ENCODE peak calls at places on chromosomes 16 and 17, in six cellular contexts. N is HCT116, M is endothelial cell of umbilical vein, U is K562, B is H1, Z is GM12878. A is an unnamed sample.
A peak's percentile ranks its signal among the peaks of the same experiment; 100 is the strongest.

GRCh38 chr17:19379306-19380075 is 1.2 kb downstream of the MAPK7 start:
- DNase-seq in B (no peak), N (no peak), M (no peak), U (no peak), Z (no peak), A (no peak)

GRCh38 chr17:4229627-4230026 is 34.2 kb downstream of the ANKFY1 start:
- DNase-seq in Z (no peak), U (no peak), M (no peak), B (no peak), N (no peak), A (no peak)

GRCh38 chr17:68357886-68358285 is 66.6 kb downstream of the ARSG start:
- DNase-seq in Z (no peak), B (no peak), U (no peak), N (no peak), M (no peak), A (no peak)

GRCh38 chr17:17445925-17446665 is 30.7 kb upstream of the MED9 start:
- DNase-seq in N (peak; percentile 76), U (no peak), B (no peak), Z (no peak), M (peak; percentile 96), A (no peak)

GRCh38 chr17:57746221-57746620 is 1.1 kb upstream of the CCDC182 start:
- DNase-seq in U (no peak), B (no peak), M (no peak), N (no peak), Z (no peak), A (no peak)

GRCh38 chr16:49679085-49679484 is 176.8 kb downstream of the ZNF423 start:
- DNase-seq in N (no peak), Z (no peak), B (no peak), M (no peak), U (no peak), A (no peak)

GRCh38 chr16:67263201-67263600 is 14.4 kb downstream of the SLC9A5 start:
- DNase-seq in Z (no peak), U (no peak), N (no peak), B (no peak), M (no peak), A (no peak)

GRCh38 chr17:61002316-61002736 is 324.7 kb downstream of the BCAS3 start:
- DNase-seq in U (peak; percentile 8), M (peak; percentile 46), N (peak; percentile 26), B (no peak), Z (no peak), A (peak; percentile 8)

GRCh38 chr16:2015117-2015946 is 4.3 kb upstream of the NPW start:
- DNase-seq in N (peak; percentile 68), U (no peak), Z (no peak), B (no peak), M (no peak), A (no peak)

GRCh38 chr17:76558210-76559095 is 18.6 kb downstream of the PRCD start:
- DNase-seq in N (no peak), Z (no peak), U (no peak), M (peak; percentile 48), B (no peak), A (no peak)

GRCh38 chr16:2846511-2847310 is 11.3 kb downstream of the PRSS22 start:
- DNase-seq in N (no peak), M (no peak), Z (no peak), B (no peak), U (no peak), A (no peak)

GRCh38 chr16:64478258-64478906 is 643.5 kb downstream of the CDH11 start:
- DNase-seq in B (no peak), N (no peak), Z (no peak), U (no peak), M (peak; percentile 90), A (peak; percentile 70)

GRCh38 chr16:46857261-46857962 is 26.4 kb upstream of the C16orf87 start:
- DNase-seq in N (peak; percentile 26), U (peak; percentile 27), Z (no peak), B (no peak), M (peak; percentile 39), A (no peak)

GRCh38 chr17:62892870-62893338 is 73.1 kb upstream of the TANC2 start:
- DNase-seq in U (no peak), N (no peak), M (peak; percentile 83), B (no peak), Z (no peak), A (no peak)

GRCh38 chr17:44273607-44274006 is 5.7 kb upstream of the SLC4A1 start:
- DNase-seq in N (no peak), M (no peak), U (no peak), Z (no peak), B (no peak), A (no peak)

GRCh38 chr17:44536090-44536960 is 21.0 kb upstream of the FZD2 start:
- DNase-seq in Z (no peak), M (peak; percentile 56), B (no peak), U (no peak), N (no peak), A (peak; percentile 55)

GRCh38 chr17:80095038-80095843 is 6.1 kb upstream of the GAA start:
- DNase-seq in Z (no peak), U (no peak), M (no peak), B (no peak), N (no peak), A (no peak)
- H3K9ac ChIP-seq in Z (no peak overlapping the region), U (no peak overlapping the region), M (no peak overlapping the region), B (no peak overlapping the region), N (no peak overlapping the region), A (no peak overlapping the region)

GRCh38 chr17:50177476-50177875 is 11.7 kb downstream of the SGCA start:
- DNase-seq in N (no peak), M (no peak), Z (no peak), U (no peak), B (no peak), A (no peak)

GRCh38 chr17:50180066-50180465 is 14.3 kb downstream of the SGCA start:
- DNase-seq in B (no peak), N (no peak), Z (no peak), M (no peak), U (no peak), A (no peak)

GRCh38 chr17:50176559-50177471 is 11.0 kb downstream of the SGCA start:
- DNase-seq in U (no peak), M (no peak), B (no peak), N (no peak), Z (no peak), A (no peak)

GRCh38 chr17:50180593-50180992 is 14.8 kb downstream of the SGCA start:
- DNase-seq in M (no peak), B (no peak), U (no peak), N (no peak), Z (no peak), A (no peak)

DNA sequence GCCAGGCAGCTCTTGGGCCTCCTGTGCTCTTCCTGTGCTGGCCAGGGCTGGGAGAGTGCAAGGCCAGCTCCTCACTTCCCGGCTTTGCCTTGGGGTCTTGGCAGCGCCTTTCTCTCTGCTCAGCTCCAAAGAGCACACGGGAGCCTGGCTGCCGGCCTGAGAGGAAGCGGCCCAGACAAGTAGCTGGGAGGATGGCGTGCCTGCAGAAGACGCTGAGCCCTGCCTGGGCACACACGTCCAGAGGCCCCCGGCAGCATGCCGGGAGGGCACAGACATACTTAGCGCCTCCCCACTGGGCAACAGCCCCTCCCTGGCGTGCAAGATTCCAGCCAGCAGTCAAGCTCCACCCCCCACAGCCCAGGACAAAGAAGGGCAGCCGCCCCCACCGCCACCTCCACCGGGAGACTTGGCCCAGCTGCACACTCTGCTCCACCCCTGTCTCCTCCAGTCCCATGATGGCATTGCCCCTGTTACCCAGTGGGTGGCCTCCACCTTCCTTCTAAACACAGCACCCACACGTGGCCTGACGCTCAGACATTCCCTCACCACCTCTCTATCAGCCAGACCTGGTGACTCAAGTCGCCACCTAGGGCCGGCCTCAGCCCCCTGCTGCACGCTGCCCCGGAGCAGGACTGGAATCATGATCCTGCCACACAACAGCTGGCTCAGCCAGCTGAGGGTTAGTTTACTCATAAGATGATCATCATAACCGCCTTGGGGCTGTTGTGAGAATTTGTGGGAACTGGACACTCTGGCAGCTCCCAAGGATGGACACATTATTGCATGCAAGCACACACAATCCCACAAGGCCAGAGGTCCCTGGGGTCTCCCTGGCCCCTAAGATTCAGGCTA is 12.4 kb downstream of the SGCA start:
- DNase-seq in Z (no peak), U (peak; percentile 76), M (peak; percentile 84), N (peak; percentile 90), B (peak; percentile 39), A (no peak)
- TF ChIP-seq POLR2AphosphoS5 in Z (no peak), U (no peak), M (peak; percentile 52), N (peak; percentile 73), B (no peak), A (no peak)

GRCh38 chr17:6755731-6756184 is at the start of gene XAF1:
- DNase-seq in N (no peak), M (peak; percentile 78), U (no peak), B (no peak), Z (peak; percentile 40), A (no peak)

GRCh38 chr17:6753006-6753445 is 2.8 kb upstream of the XAF1 start:
- DNase-seq in B (no peak), M (peak; percentile 87), U (no peak), Z (no peak), N (no peak), A (no peak)

GRCh38 chr17:6755281-6755680 is 565 bp upstream of the XAF1 start:
- DNase-seq in U (no peak), N (no peak), B (no peak), Z (no peak), M (no peak), A (no peak)

GRCh38 chr17:6752068-6752909 is 3.6 kb upstream of the XAF1 start:
- DNase-seq in Z (no peak), B (no peak), M (peak; percentile 96), N (no peak), U (no peak), A (no peak)

DNA sequence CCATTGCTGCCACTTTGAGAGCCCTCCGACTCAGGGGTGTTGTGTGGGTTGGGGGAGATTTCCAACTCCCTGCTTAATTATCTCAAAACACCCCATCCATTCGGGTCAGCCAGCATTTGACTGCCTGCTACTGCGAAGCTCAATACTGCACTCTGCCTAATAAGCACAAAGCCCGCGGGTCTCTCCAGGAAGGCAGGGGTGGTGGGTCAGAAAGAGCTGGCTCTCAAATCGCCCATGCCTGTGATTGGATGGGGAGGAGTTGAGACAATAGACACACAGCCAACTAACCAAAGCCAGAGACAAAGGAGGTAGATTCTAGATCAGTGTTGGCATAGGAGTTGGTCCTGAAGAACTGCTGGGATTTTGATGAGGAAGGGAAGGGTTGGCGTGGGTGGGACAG is 2.3 kb upstream of the XAF1 start:
- DNase-seq in B (no peak), M (peak; percentile 74), U (no peak), N (no peak), Z (no peak), A (no peak)
- H3K27ac ChIP-seq in B (no peak overlapping the region), M (peak overlapping the region; percentile 96), U (no peak overlapping the region), N (no peak overlapping the region), Z (no peak overlapping the region), A (no peak overlapping the region)

DNA sequence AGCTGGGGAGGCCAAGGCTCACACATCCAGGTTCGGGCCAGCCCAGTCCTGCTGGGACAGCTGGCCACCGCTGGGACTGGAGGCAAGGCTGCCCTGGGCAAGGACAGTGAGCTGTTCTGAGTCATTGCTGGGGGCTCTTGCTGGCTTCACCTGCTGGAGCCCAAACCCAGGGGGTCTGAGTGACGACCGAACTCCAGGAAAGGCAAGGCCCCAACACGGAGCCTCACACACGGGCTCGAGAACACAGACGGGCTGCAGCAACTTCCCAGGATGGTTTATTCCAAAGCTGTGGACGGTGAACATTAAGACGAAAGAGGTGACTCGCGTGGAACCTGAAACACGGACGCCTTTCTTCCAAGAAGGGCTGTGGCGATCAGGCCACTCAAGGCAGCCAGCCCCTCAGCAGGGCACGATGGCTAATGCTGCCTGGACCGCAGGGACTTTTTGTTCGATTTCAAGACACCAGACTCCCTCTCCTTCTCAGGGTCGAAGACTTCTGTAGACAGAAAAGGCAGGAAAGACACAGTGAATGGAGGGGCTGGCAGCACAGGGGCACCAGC is 21.5 kb downstream of the KDM8 start:
- DNase-seq in M (no peak), Z (no peak), B (no peak), U (no peak), N (no peak), A (no peak)
- H3K9ac ChIP-seq in M (no peak overlapping the region), Z (no peak overlapping the region), B (no peak overlapping the region), U (peak overlapping the region; percentile 4), N (no peak overlapping the region), A (no peak overlapping the region)